ENCODE peak calls at places on chromosomes 12 and 14, in five cellular contexts. One of them, this sample, is unnamed. For H3K36me3 and H3K4me1, the result is how much of the 10 kb centered on the place peaks cover.

GRCh38 chr12:124718052-124718451 is 145.6 kb downstream of the SCARB1 start:
- DNase-seq in effector memory CD4-positive, alpha-beta T cell: no peak
- DNase-seq in colonic mucosa: no peak
- DNase-seq in fibroblast of lung: no peak
- DNase-seq in PC-9: no peak
- DNase-seq in this sample: no peak

GRCh38 chr14:88191605-88192004 is 131.5 kb downstream of the KCNK10 start:
- DNase-seq in effector memory CD4-positive, alpha-beta T cell: no peak
- DNase-seq in colonic mucosa: no peak
- DNase-seq in fibroblast of lung: no peak
- DNase-seq in PC-9: no peak
- DNase-seq in this sample: no peak

GRCh38 chr14:29749327-29749726 is 178.3 kb downstream of the PRKD1 start:
- DNase-seq in PC-9: no peak
- DNase-seq in fibroblast of lung: peak
- DNase-seq in colonic mucosa: no peak
- DNase-seq in effector memory CD4-positive, alpha-beta T cell: no peak
- DNase-seq in this sample: no peak

GRCh38 chr14:89139404-89140247 is 277.4 kb downstream of the FOXN3 start:
- DNase-seq in effector memory CD4-positive, alpha-beta T cell: no peak
- DNase-seq in fibroblast of lung: no peak
- DNase-seq in colonic mucosa: no peak
- DNase-seq in PC-9: no peak
- DNase-seq in this sample: no peak

GRCh38 chr12:41190360-41190759 is 2.2 kb downstream of the PDZRN4 start:
- DNase-seq in fibroblast of lung: no peak
- DNase-seq in PC-9: no peak
- DNase-seq in colonic mucosa: no peak
- DNase-seq in effector memory CD4-positive, alpha-beta T cell: no peak
- DNase-seq in this sample: no peak

GRCh38 chr14:50598765-50599164 is 38.8 kb downstream of the ATL1 start:
- DNase-seq in fibroblast of lung: no peak
- DNase-seq in effector memory CD4-positive, alpha-beta T cell: no peak
- DNase-seq in colonic mucosa: no peak
- DNase-seq in PC-9: no peak
- DNase-seq in this sample: no peak

GRCh38 chr12:130966443-130967030 is 12.8 kb downstream of the ADGRD1 start:
- DNase-seq in colonic mucosa: no peak
- DNase-seq in fibroblast of lung: no peak
- DNase-seq in PC-9: no peak
- DNase-seq in effector memory CD4-positive, alpha-beta T cell: no peak
- DNase-seq in this sample: no peak

GRCh38 chr14:26008290-26008689 is 589.5 kb downstream of the NOVA1 start:
- DNase-seq in PC-9: no peak
- DNase-seq in fibroblast of lung: peak
- DNase-seq in colonic mucosa: no peak
- DNase-seq in effector memory CD4-positive, alpha-beta T cell: no peak
- DNase-seq in this sample: no peak

GRCh38 chr12:30437616-30438015 is 258.1 kb downstream of the IPO8 start:
- DNase-seq in PC-9: no peak
- DNase-seq in effector memory CD4-positive, alpha-beta T cell: no peak
- DNase-seq in colonic mucosa: no peak
- DNase-seq in fibroblast of lung: peak
- DNase-seq in this sample: no peak

GRCh38 chr12:58387199-58387598 is 445.8 kb downstream of the ATP23 start:
- DNase-seq in effector memory CD4-positive, alpha-beta T cell: no peak
- DNase-seq in colonic mucosa: no peak
- DNase-seq in PC-9: no peak
- DNase-seq in fibroblast of lung: no peak
- DNase-seq in this sample: no peak

GRCh38 chr12:93387780-93388179 is 10.1 kb downstream of the NUDT4 start:
- DNase-seq in PC-9: no peak
- DNase-seq in fibroblast of lung: peak
- DNase-seq in effector memory CD4-positive, alpha-beta T cell: no peak
- DNase-seq in colonic mucosa: no peak
- DNase-seq in this sample: no peak

GRCh38 chr12:6946033-6946919 is 2.5 kb downstream of the C12orf57 start:
- DNase-seq in effector memory CD4-positive, alpha-beta T cell: peak
- DNase-seq in fibroblast of lung: no peak
- DNase-seq in PC-9: peak
- DNase-seq in colonic mucosa: peak
- DNase-seq in this sample: peak

GRCh38 chr12:6943719-6944380 is at the start of the genes C12orf57 and RNU7-1:
- DNase-seq in fibroblast of lung: no peak
- DNase-seq in effector memory CD4-positive, alpha-beta T cell: peak
- DNase-seq in PC-9: peak
- DNase-seq in colonic mucosa: peak
- DNase-seq in this sample: peak

GRCh38 chr12:6946920-6947374 is 3.1 kb downstream of the C12orf57 start:
- DNase-seq in effector memory CD4-positive, alpha-beta T cell: no peak
- DNase-seq in fibroblast of lung: no peak
- DNase-seq in colonic mucosa: no peak
- DNase-seq in PC-9: no peak
- DNase-seq in this sample: no peak

GRCh38 chr12:6944381-6945186 is 762 bp downstream of the C12orf57 start:
- DNase-seq in colonic mucosa: peak
- DNase-seq in fibroblast of lung: peak
- DNase-seq in effector memory CD4-positive, alpha-beta T cell: peak
- DNase-seq in PC-9: peak
- DNase-seq in this sample: peak

GRCh38 chr12:6945613-6946012 is 1.8 kb downstream of the C12orf57 start:
- DNase-seq in fibroblast of lung: no peak
- DNase-seq in colonic mucosa: no peak
- DNase-seq in PC-9: no peak
- DNase-seq in effector memory CD4-positive, alpha-beta T cell: no peak
- DNase-seq in this sample: no peak
- H3K4me3 ChIP-seq in fibroblast of lung: no peak
- H3K4me3 ChIP-seq in colonic mucosa: peak
- H3K4me3 ChIP-seq in PC-9: peak
- H3K4me3 ChIP-seq in effector memory CD4-positive, alpha-beta T cell: peak
- H3K4me3 ChIP-seq in this sample: no peak

DNA sequence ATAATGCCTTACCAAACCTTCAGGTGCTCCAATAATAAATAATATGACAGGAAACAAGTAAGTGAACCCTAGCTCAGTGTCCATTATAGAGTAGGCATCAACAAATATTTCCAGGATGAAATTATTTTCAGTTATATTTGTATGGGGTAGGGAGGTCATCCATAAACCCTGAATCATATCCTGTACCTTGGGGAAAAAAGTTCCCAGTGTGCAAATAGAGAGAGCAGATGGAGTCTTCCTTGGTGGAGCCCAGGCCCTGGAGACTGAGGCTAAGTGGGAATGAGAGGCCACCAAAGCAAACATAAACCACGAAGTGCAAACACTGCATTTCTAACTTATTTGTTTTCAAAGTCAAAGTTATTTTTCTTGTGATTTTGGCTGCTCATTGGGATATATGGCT is 8.5 kb upstream of the ERP27 start:
- DNase-seq in colonic mucosa: no peak
- DNase-seq in effector memory CD4-positive, alpha-beta T cell: no peak
- DNase-seq in PC-9: no peak
- DNase-seq in fibroblast of lung: no peak
- DNase-seq in this sample: no peak
- H3K36me3 ChIP-seq in colonic mucosa: under half
- H3K36me3 ChIP-seq in effector memory CD4-positive, alpha-beta T cell: half or more
- H3K36me3 ChIP-seq in PC-9: half or more
- H3K36me3 ChIP-seq in fibroblast of lung: under half
- H3K36me3 ChIP-seq in this sample: under half

GRCh38 chr12:1634590-1635191 is 5.7 kb downstream of the WNT5B start:
- DNase-seq in effector memory CD4-positive, alpha-beta T cell: no peak
- DNase-seq in fibroblast of lung: peak
- DNase-seq in colonic mucosa: peak
- DNase-seq in PC-9: peak
- DNase-seq in this sample: peak
- H3K4me1 ChIP-seq in effector memory CD4-positive, alpha-beta T cell: under half
- H3K4me1 ChIP-seq in fibroblast of lung: under half
- H3K4me1 ChIP-seq in colonic mucosa: under half
- H3K4me1 ChIP-seq in PC-9: under half
- H3K4me1 ChIP-seq in this sample: under half

DNA sequence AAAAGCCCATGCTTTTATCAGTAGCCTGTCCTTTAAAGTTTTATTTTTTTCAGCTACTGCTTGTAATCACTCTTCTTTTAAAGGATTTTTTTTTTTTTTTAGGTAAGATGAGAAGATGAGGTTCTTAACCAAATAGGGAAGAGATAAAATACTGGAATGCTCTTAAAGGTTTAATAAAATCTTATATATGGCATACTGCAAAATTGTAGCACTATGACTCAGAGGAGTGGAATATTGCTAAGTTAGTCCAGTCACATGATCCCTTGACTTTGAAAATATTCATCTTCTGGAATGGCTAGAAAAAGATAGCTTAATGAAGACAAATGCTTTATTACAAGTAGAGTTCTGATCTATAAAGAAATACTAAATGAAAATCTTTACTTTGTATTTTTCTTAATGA is 116.6 kb downstream of the NAV3 start:
- DNase-seq in fibroblast of lung: peak
- DNase-seq in PC-9: no peak
- DNase-seq in effector memory CD4-positive, alpha-beta T cell: no peak
- DNase-seq in colonic mucosa: no peak
- DNase-seq in this sample: no peak
- H3K4me3 ChIP-seq in fibroblast of lung: peak
- H3K4me3 ChIP-seq in PC-9: no peak
- H3K4me3 ChIP-seq in effector memory CD4-positive, alpha-beta T cell: no peak
- H3K4me3 ChIP-seq in colonic mucosa: no peak
- H3K4me3 ChIP-seq in this sample: no peak

GRCh38 chr12:121828826-121829225 is 25.0 kb downstream of the SETD1B start:
- DNase-seq in PC-9: no peak
- DNase-seq in effector memory CD4-positive, alpha-beta T cell: no peak
- DNase-seq in fibroblast of lung: no peak
- DNase-seq in colonic mucosa: no peak
- DNase-seq in this sample: no peak

GRCh38 chr12:121830588-121831265 is 26.9 kb downstream of the SETD1B start:
- DNase-seq in effector memory CD4-positive, alpha-beta T cell: no peak
- DNase-seq in colonic mucosa: no peak
- DNase-seq in fibroblast of lung: no peak
- DNase-seq in PC-9: no peak
- DNase-seq in this sample: no peak

GRCh38 chr12:121829250-121829918 is 25.6 kb downstream of the SETD1B start:
- DNase-seq in colonic mucosa: no peak
- DNase-seq in effector memory CD4-positive, alpha-beta T cell: no peak
- DNase-seq in PC-9: no peak
- DNase-seq in fibroblast of lung: no peak
- DNase-seq in this sample: no peak

GRCh38 chr12:121831571-121832235 is 27.0 kb downstream of the HPD start:
- DNase-seq in effector memory CD4-positive, alpha-beta T cell: no peak
- DNase-seq in colonic mucosa: no peak
- DNase-seq in fibroblast of lung: no peak
- DNase-seq in PC-9: no peak
- DNase-seq in this sample: no peak

GRCh38 chr12:121830134-121830533 is 26.3 kb downstream of the SETD1B start:
- DNase-seq in effector memory CD4-positive, alpha-beta T cell: no peak
- DNase-seq in PC-9: no peak
- DNase-seq in fibroblast of lung: no peak
- DNase-seq in colonic mucosa: no peak
- DNase-seq in this sample: no peak
- H3K36me3 ChIP-seq in effector memory CD4-positive, alpha-beta T cell: half or more
- H3K36me3 ChIP-seq in PC-9: under half
- H3K36me3 ChIP-seq in fibroblast of lung: under half
- H3K36me3 ChIP-seq in colonic mucosa: under half
- H3K36me3 ChIP-seq in this sample: under half

GRCh38 chr14:95265106-95266094 is 54.3 kb downstream of the CLMN start:
- DNase-seq in effector memory CD4-positive, alpha-beta T cell: no peak
- DNase-seq in fibroblast of lung: peak
- DNase-seq in colonic mucosa: peak
- DNase-seq in PC-9: peak
- DNase-seq in this sample: no peak
- H3K4me1 ChIP-seq in effector memory CD4-positive, alpha-beta T cell: under half
- H3K4me1 ChIP-seq in fibroblast of lung: under half
- H3K4me1 ChIP-seq in colonic mucosa: under half
- H3K4me1 ChIP-seq in PC-9: under half
- H3K4me1 ChIP-seq in this sample: under half

DNA sequence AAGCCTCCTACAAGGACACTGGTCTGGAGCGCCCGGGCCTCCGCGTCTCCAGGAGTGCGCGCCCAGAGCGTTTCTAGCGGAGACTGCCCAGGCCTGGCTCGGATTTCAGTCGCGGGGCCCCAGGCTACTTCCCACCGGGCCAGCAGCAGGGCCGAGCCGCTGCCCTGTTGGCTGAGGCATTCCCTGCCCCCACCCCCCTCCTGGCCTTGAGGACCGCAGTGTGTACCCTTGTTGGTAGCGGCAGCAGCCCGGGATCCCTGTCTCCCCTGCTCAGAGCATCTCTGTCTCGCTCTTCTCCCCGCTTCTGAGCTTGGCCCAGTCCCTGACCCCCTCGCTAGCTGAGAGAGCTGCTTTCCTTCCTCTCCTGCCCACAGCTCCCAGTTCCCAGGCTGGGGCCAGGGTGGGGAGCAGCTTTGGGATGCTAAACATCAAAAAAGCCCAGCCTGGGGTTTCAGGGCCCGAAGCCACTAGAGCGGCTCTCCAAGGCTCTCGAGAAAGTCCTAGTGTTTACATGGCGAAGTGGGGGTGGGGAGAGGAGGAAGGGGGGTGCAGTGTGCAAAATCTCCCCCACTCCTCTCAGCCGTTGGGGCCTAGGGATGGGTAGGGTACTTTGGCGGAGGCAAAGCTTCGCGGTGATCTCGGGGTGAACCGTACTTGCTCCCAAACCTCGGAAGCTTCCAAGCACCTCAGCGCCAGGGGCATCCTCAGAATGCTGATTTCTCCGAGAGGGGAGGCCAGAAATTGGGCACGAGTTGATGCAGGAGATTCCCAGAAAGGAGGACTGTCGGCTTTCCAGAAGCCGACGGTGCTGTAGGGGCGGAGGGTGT is 6.4 kb downstream of the NKX2-1 start:
- DNase-seq in PC-9: no peak
- DNase-seq in effector memory CD4-positive, alpha-beta T cell: no peak
- DNase-seq in fibroblast of lung: no peak
- DNase-seq in colonic mucosa: no peak
- DNase-seq in this sample: no peak
- H3K4me3 ChIP-seq in PC-9: no peak
- H3K4me3 ChIP-seq in effector memory CD4-positive, alpha-beta T cell: no peak
- H3K4me3 ChIP-seq in fibroblast of lung: no peak
- H3K4me3 ChIP-seq in colonic mucosa: no peak
- H3K4me3 ChIP-seq in this sample: no peak

GRCh38 chr12:50214018-50214417 is 46.8 kb upstream of the CERS5 start:
- DNase-seq in fibroblast of lung: no peak
- DNase-seq in colonic mucosa: no peak
- DNase-seq in effector memory CD4-positive, alpha-beta T cell: no peak
- DNase-seq in PC-9: no peak
- DNase-seq in this sample: no peak
- H3K36me3 ChIP-seq in fibroblast of lung: under half
- H3K36me3 ChIP-seq in colonic mucosa: under half
- H3K36me3 ChIP-seq in effector memory CD4-positive, alpha-beta T cell: under half
- H3K36me3 ChIP-seq in PC-9: under half
- H3K36me3 ChIP-seq in this sample: under half

GRCh38 chr14:104752338-104752734 is 611 bp upstream of the SIVA1 start:
- DNase-seq in effector memory CD4-positive, alpha-beta T cell: peak
- DNase-seq in PC-9: no peak
- DNase-seq in colonic mucosa: no peak
- DNase-seq in fibroblast of lung: no peak
- DNase-seq in this sample: peak

GRCh38 chr14:104751539-104752337 is 1.2 kb upstream of the SIVA1 start:
- DNase-seq in colonic mucosa: no peak
- DNase-seq in PC-9: no peak
- DNase-seq in effector memory CD4-positive, alpha-beta T cell: no peak
- DNase-seq in fibroblast of lung: no peak
- DNase-seq in this sample: peak

GRCh38 chr14:104749958-104750529 is 2.9 kb upstream of the SIVA1 start:
- DNase-seq in fibroblast of lung: no peak
- DNase-seq in effector memory CD4-positive, alpha-beta T cell: no peak
- DNase-seq in colonic mucosa: no peak
- DNase-seq in PC-9: no peak
- DNase-seq in this sample: no peak

GRCh38 chr14:104749111-104749649 is 3.8 kb upstream of the SIVA1 start:
- DNase-seq in fibroblast of lung: peak
- DNase-seq in colonic mucosa: peak
- DNase-seq in PC-9: peak
- DNase-seq in effector memory CD4-positive, alpha-beta T cell: no peak
- DNase-seq in this sample: peak

GRCh38 chr14:104750658-104751057 is 2.3 kb upstream of the SIVA1 start:
- DNase-seq in fibroblast of lung: no peak
- DNase-seq in PC-9: no peak
- DNase-seq in colonic mucosa: no peak
- DNase-seq in effector memory CD4-positive, alpha-beta T cell: no peak
- DNase-seq in this sample: no peak
- H3K4me1 ChIP-seq in fibroblast of lung: under half
- H3K4me1 ChIP-seq in PC-9: under half
- H3K4me1 ChIP-seq in colonic mucosa: under half
- H3K4me1 ChIP-seq in effector memory CD4-positive, alpha-beta T cell: under half
- H3K4me1 ChIP-seq in this sample: under half

This sample was measured in mucosa of descending colon.